ENCODE peak calls at places on chromosomes 3 and 15, in five cellular contexts. C, M, J, F and W are unnamed samples.

GRCh38 chr3:171375704-171376103 is 84.5 kb downstream of the TNIK start:
- DNase-seq in C (no peak), M (no peak), J (no peak), F (no peak), W (no peak)

GRCh38 chr15:62067448-62068044 is 769 bp downstream of the C2CD4A start:
- DNase-seq in C (peak; percentile 4), M (peak; percentile 37), J (peak; percentile 37), F (peak; percentile 18), W (peak; percentile 60)

GRCh38 chr15:91468861-91469260 is 368.8 kb downstream of the SV2B start:
- DNase-seq in C (no peak), M (no peak), J (no peak), F (no peak), W (no peak)

GRCh38 chr15:69434236-69434635 is 18.4 kb upstream of the RPLP1 start:
- DNase-seq in C (no peak), M (no peak), J (no peak), F (no peak), W (no peak)

GRCh38 chr3:190076138-190076537 is 44.6 kb downstream of the P3H2 start:
- DNase-seq in C (no peak), M (no peak), J (no peak), F (no peak), W (no peak)

GRCh38 chr3:24387000-24387399 is 107.7 kb downstream of the THRB start:
- DNase-seq in C (no peak), M (no peak), J (peak; percentile 1), F (no peak), W (no peak)

GRCh38 chr3:16266714-16267113 is 1.7 kb downstream of the OXNAD1 start:
- DNase-seq in C (no peak), M (no peak), J (no peak), F (no peak), W (no peak)

GRCh38 chr15:45378149-45378912 is at the start of gene GATM:
- DNase-seq in C (peak; percentile 15), M (peak; percentile 80), J (peak; percentile 90), F (peak; percentile 10), W (peak; percentile 80)

GRCh38 chr15:69794643-69795461 is 302.9 kb downstream of the TLE3 start:
- DNase-seq in C (no peak), M (no peak), J (peak; percentile 48), F (no peak), W (peak; percentile 13)

GRCh38 chr15:40875996-40876740 is 2.1 kb upstream of the RHOV start:
- DNase-seq in C (no peak), M (no peak), J (no peak), F (no peak), W (no peak)

GRCh38 chr3:21752749-21753347 is 1.8 kb upstream of the ZNF385D start:
- DNase-seq in C (no peak), M (no peak), J (no peak), F (no peak), W (no peak)

GRCh38 chr3:122461834-122462233 is 46.0 kb upstream of the WDR5B start:
- DNase-seq in C (no peak), M (no peak), J (no peak), F (no peak), W (no peak)

GRCh38 chr3:193240436-193240849 is 579 bp upstream of the PLAAT1 start:
- DNase-seq in C (no peak), M (no peak), J (peak; percentile 43), F (no peak), W (no peak)

GRCh38 chr15:31397851-31398661 is 71.4 kb downstream of the KLF13 start:
- DNase-seq in C (no peak), M (no peak), J (no peak), F (no peak), W (no peak)